ENCODE peak calls at places on chromosome 16, in five cellular contexts. D, P, S, F and X are unnamed samples.

GRCh38 chr16:56742030-56742984 is 12.4 kb downstream of the NUP93 start:
- DNase-seq in P (no peak), S (peak; percentile 25), D (peak; percentile 22), F (no peak), X (no peak)

GRCh38 chr16:15502041-15502725 is 67.8 kb downstream of the BMERB1 start:
- DNase-seq in S (peak; percentile 68), F (no peak), P (peak; percentile 72), D (peak; percentile 95), X (no peak)

GRCh38 chr16:64061621-64062020 is 1060.2 kb downstream of the CDH11 start:
- DNase-seq in S (no peak), D (no peak), P (no peak), F (no peak), X (no peak)

GRCh38 chr16:87108941-87109340 is 208.3 kb downstream of the C16orf95 start:
- DNase-seq in S (no peak), P (no peak), D (no peak), F (no peak), X (no peak)

GRCh38 chr16:2708290-2708639 is 11.8 kb downstream of the PRSS27 start:
- DNase-seq in F (no peak), P (no peak), S (no peak), D (no peak), X (no peak)

GRCh38 chr16:72050769-72051464 is 3.4 kb upstream of the HP start:
- DNase-seq in F (no peak), P (no peak), S (no peak), D (no peak), X (no peak)

GRCh38 chr16:20918486-20919239 is 18.1 kb downstream of the LYRM1 start:
- DNase-seq in D (no peak), F (no peak), S (peak; percentile 86), P (no peak), X (no peak)

GRCh38 chr16:11446566-11447119 is 101.4 kb downstream of the RMI2 start:
- DNase-seq in F (peak; percentile 12), P (no peak), D (no peak), S (no peak), X (no peak)

GRCh38 chr16:67431077-67431804 is at the start of gene HSD11B2:
- DNase-seq in S (peak; percentile 66), D (peak; percentile 40), P (no peak), F (peak; percentile 93), X (no peak)

GRCh38 chr16:67296422-67296821 is 17.1 kb downstream of the PLEKHG4 start:
- DNase-seq in S (no peak), F (no peak), P (no peak), D (no peak), X (no peak)

GRCh38 chr16:72878301-72879269 is 169.3 kb downstream of the ZFHX3 start:
- DNase-seq in P (peak; percentile 95), D (no peak), F (peak; percentile 33), S (no peak), X (no peak)

GRCh38 chr16:19842758-19843157 is 41.9 kb downstream of the GPRC5B start:
- DNase-seq in D (no peak), P (no peak), F (no peak), S (peak; percentile 70), X (no peak)

GRCh38 chr16:11636172-11636721 is 32.0 kb upstream of the SNN start:
- DNase-seq in S (peak; percentile 41), P (peak; percentile 56), F (no peak), D (no peak), X (no peak)

GRCh38 chr16:30541502-30542329 is 7.1 kb upstream of the ZNF747 start:
- DNase-seq in P (peak; percentile 47), D (no peak), F (no peak), S (peak; percentile 73), X (no peak)

GRCh38 chr16:3029499-3030127 is 5.8 kb downstream of the THOC6 start:
- DNase-seq in S (peak; percentile 80), D (no peak), F (peak; percentile 67), P (no peak), X (no peak)

GRCh38 chr16:12239953-12240485 is 263.5 kb downstream of the SNX29 start:
- DNase-seq in S (no peak), D (no peak), P (no peak), F (no peak), X (no peak)

GRCh38 chr16:85928411-85928820 is 29.5 kb downstream of the IRF8 start:
- DNase-seq in P (no peak), D (no peak), F (no peak), S (no peak), X (no peak)

GRCh38 chr16:1959269-1960039 is at the start of gene NDUFB10:
- DNase-seq in F (peak; percentile 96), D (peak; percentile 85), P (peak; percentile 80), S (peak; percentile 97), X (peak; percentile 41)

GRCh38 chr16:276360-277077 is 775 bp upstream of the RGS11 start:
- DNase-seq in S (no peak), D (no peak), F (no peak), P (no peak), X (no peak)

GRCh38 chr16:53071748-53072301 is 17.0 kb downstream of the CHD9 start:
- DNase-seq in D (no peak), S (no peak), F (peak; percentile 64), P (no peak), X (no peak)

GRCh38 chr16:67537270-67537635 is 8.6 kb downstream of the RIPOR1 start:
- DNase-seq in S (no peak), F (peak; percentile 85), P (no peak), D (no peak), X (no peak)

GRCh38 chr16:77191259-77191969 is 424 bp downstream of the MON1B start:
- DNase-seq in F (peak; percentile 48), S (peak; percentile 65), D (no peak), P (no peak), X (no peak)

GRCh38 chr16:52572656-52573055 is 25.7 kb upstream of the TOX3 start:
- DNase-seq in D (no peak), F (no peak), S (no peak), P (peak; percentile 62), X (no peak)

GRCh38 chr16:10387378-10387681 is 1.5 kb downstream of the ATF7IP2 start:
- DNase-seq in D (no peak), P (no peak), F (no peak), S (no peak), X (no peak)

GRCh38 chr16:66357523-66357928 is 9.0 kb upstream of the CDH5 start:
- DNase-seq in F (peak; percentile 76), P (peak; percentile 61), D (peak; percentile 72), S (peak; percentile 64), X (no peak)

GRCh38 chr16:14109782-14110727 is 38.9 kb downstream of the MRTFB start:
- DNase-seq in P (no peak), S (peak; percentile 33), D (no peak), F (no peak), X (no peak)

GRCh38 chr16:65634291-65634690 is 512.4 kb upstream of the CDH11 start:
- DNase-seq in S (no peak), F (peak; percentile 8), P (no peak), D (no peak), X (no peak)

GRCh38 chr16:17246974-17247718 is 223.6 kb downstream of the XYLT1 start:
- DNase-seq in F (no peak), P (no peak), S (no peak), D (no peak), X (no peak)

GRCh38 chr16:75265911-75266701 is 14.7 kb upstream of the BCAR1 start:
- DNase-seq in P (peak; percentile 84), D (no peak), F (peak; percentile 99), S (peak; percentile 85), X (no peak)

DNA sequence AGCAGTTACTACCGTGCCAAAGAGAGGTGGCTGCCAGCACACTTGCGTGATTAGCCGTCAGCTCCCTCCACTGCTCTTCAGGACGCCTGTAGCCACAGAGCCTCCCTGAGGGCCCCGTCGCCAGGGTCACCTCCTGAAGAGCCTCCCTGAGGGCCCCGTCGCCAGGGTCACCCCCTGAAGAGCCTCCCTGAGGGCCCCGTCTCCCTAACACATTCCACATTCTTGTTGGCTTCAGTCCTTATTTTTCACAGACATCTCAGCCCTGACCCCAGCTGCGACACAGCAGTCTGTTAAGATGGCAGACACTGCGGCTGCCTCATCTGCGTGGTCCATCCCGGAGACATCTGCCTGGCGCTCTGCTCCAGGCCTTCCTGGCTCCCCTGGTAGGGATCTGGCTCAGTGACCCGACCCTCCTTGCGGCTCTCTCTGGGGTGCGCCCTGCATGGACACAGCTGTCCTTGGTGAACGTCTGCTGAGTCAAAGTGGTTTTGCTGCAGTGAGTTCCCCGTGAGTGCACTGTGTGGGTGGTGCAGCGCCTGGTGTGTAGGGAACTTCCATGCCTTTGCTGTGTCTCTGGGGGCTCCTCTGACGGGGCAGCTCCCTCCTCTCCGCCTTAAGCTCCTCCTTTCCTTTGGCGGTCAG is 11.4 kb downstream of the ACSF3 start:
- DNase-seq in S (no peak), P (no peak), D (no peak), F (no peak), X (no peak)
- TF ChIP-seq SIN3A in S (no peak), P (no peak), D (no peak), F (no peak), X (no peak)

GRCh38 chr16:82796047-82796446 is 169.3 kb downstream of the CDH13 start:
- DNase-seq in S (no peak), F (no peak), D (no peak), P (no peak), X (no peak)

GRCh38 chr16:82801361-82801760 is 174.6 kb downstream of the CDH13 start:
- DNase-seq in S (no peak), P (no peak), F (no peak), D (no peak), X (no peak)
- TF ChIP-seq SIN3A in S (no peak), P (no peak), F (no peak), D (no peak), X (no peak)

DNA sequence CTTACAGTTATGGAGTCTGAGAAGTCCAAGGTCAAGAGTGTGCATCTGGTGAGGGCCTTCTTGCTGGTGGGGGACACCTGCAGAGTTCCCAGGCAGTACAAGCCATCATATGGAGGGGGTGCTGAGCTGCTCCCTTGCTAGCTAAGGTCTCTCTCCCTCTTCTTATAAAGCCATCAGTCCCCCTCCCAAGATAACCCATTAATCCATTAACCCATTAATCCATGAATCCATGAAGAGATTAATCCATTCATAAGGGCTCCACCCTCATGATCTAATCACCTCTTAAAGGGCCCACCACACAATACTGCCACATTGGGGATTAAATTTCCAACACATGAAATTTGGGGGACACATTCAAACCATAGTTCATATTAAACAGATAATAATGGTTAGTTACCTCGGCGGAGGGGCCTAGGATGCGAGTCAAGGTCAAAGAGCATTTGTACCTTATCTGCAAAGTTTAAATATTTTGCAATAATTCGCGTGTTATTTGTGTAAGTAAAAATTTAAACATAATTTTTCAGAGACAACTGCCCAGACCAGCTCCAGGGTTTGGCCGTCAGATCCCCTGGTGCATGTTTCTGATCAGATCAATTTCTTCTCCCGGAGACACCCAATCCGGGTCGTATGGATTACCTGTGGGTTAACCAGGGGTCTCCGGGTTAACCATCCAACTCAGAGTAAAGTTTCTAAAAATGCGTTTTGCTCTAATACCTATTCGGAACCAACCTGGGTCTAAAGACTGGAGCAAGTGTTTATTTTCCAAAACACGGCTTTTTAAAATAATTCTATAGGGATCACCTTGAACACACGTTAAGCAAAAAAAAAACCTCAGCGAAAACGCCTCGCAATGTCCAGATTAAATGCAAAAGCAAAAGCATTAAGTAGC is 740 bp upstream of the POLR3E start:
- DNase-seq in D (no peak), F (no peak), S (peak; percentile 34), P (peak; percentile 34), X (peak; percentile 94)
- TF ChIP-seq SIN3A in D (no peak), F (no peak), S (no peak), P (no peak), X (no peak)

DNA sequence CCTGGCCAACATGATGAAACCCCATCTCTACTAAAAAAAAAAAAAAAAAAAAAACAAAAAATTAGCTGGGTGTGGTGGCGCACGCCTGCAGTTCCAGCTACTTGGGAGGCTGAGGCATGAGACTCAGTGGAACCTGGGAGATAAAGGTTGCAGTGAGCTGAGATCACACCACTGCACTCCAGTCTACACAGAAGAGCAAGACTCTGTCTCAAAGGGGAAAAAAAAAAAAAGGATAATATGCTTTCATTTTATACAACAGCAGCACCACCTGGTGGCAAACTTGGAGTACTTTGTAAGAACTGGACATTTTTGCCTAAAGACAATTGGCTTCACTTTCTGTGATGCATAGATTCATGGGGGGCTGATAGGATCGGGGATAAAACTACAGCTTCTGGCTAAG is 8.5 kb downstream of the CHTF8 start:
- DNase-seq in S (peak; percentile 80), F (peak; percentile 65), D (no peak), P (peak; percentile 85), X (no peak)
- TF ChIP-seq SIN3A in S (no peak), F (no peak), D (no peak), P (no peak), X (no peak)